ENCODE peak calls at places on chromosomes 2 and 18, in seven cellular contexts. O is A549; N is naive thymus-derived CD4-positive, alpha-beta T cell; R is mesendoderm; A is CD8-positive, alpha-beta memory T cell; V is transverse colon; F is iPS DF 6.9. D is an unnamed sample.

GRCh38 chr2:181680055-181680936 is at the start of gene NEUROD1:
- DNase-seq in F (no peak), A (no peak), R (peak; percentile 62), V (no peak), O (peak; percentile 16), N (no peak), D (no peak)

GRCh38 chr2:144015655-144016245 is 504.2 kb downstream of the ZEB2 start:
- DNase-seq in F (no peak), O (peak; percentile 61), R (no peak), A (no peak), V (no peak), N (no peak), D (no peak)

GRCh38 chr2:239283288-239283945 is 117.4 kb downstream of the HDAC4 start:
- DNase-seq in V (no peak), N (no peak), R (no peak), F (no peak), O (no peak), A (no peak), D (no peak)

GRCh38 chr18:54772081-54772480 is 56.2 kb upstream of the RAB27B start:
- DNase-seq in O (no peak), V (no peak), N (no peak), F (no peak), R (no peak), A (no peak), D (no peak)

GRCh38 chr2:205734436-205734835 is 52.1 kb downstream of the NRP2 start:
- DNase-seq in N (no peak), R (peak; percentile 90), F (no peak), O (peak; percentile 52), A (no peak), V (no peak), D (no peak)

GRCh38 chr18:75132068-75132467 is 76.9 kb downstream of the PTGR3 start:
- DNase-seq in N (no peak), R (no peak), O (no peak), F (no peak), A (no peak), V (no peak), D (no peak)

GRCh38 chr18:48017625-48018024 is 87.2 kb upstream of the SMAD2 start:
- DNase-seq in N (no peak), A (no peak), R (no peak), F (no peak), O (no peak), V (no peak), D (no peak)

GRCh38 chr2:207617011-207617671 is 8.1 kb downstream of the METTL21A start:
- DNase-seq in V (no peak), N (no peak), R (peak; percentile 78), O (peak; percentile 64), F (no peak), A (no peak), D (no peak)

GRCh38 chr18:74242451-74243096 is 49.2 kb downstream of the CYB5A start:
- DNase-seq in V (no peak), F (no peak), A (no peak), N (no peak), O (no peak), R (no peak), D (no peak)

GRCh38 chr2:143937563-143938346 is 582.2 kb downstream of the ZEB2 start:
- DNase-seq in A (no peak), N (no peak), R (peak; percentile 40), O (no peak), F (no peak), V (no peak), D (no peak)

GRCh38 chr18:63186934-63187574 is 132.5 kb downstream of the BCL2 start:
- DNase-seq in R (no peak), F (no peak), V (no peak), A (no peak), O (no peak), N (no peak), D (no peak)

GRCh38 chr2:146633159-146633558 is 1211.7 kb upstream of the ACVR2A start:
- DNase-seq in O (no peak), A (no peak), N (no peak), V (no peak), F (no peak), R (no peak), D (no peak)

GRCh38 chr18:1103567-1103966 is 198.9 kb downstream of the ADCYAP1 start:
- DNase-seq in A (no peak), N (no peak), R (no peak), F (no peak), O (no peak), V (no peak), D (no peak)

GRCh38 chr2:64876137-64876647 is 113.0 kb upstream of the SLC1A4 start:
- DNase-seq in O (peak; percentile 80), V (peak; percentile 50), F (no peak), N (no peak), A (no peak), R (peak; percentile 95), D (no peak)

GRCh38 chr2:191202881-191203397 is 42.3 kb upstream of the MYO1B start:
- DNase-seq in O (no peak), N (no peak), A (peak; percentile 57), R (no peak), F (no peak), V (peak; percentile 19), D (no peak)

GRCh38 chr2:173150087-173150486 is 74.4 kb downstream of the MAP3K20 start:
- DNase-seq in V (no peak), N (no peak), F (no peak), O (no peak), A (no peak), R (no peak), D (no peak)

GRCh38 chr2:234133004-234133403 is 82.5 kb downstream of the SPP2 start:
- DNase-seq in R (no peak), N (no peak), V (no peak), F (no peak), A (no peak), O (no peak), D (no peak)

GRCh38 chr2:83081835-83082522 is 1377.1 kb downstream of the SUCLG1 start:
- DNase-seq in N (no peak), A (no peak), R (no peak), V (no peak), O (no peak), F (no peak), D (no peak)

GRCh38 chr18:64416990-64417389 is 268.1 kb upstream of the LINC00305 start:
- DNase-seq in A (no peak), V (no peak), N (no peak), O (no peak), F (no peak), R (peak; percentile 44), D (no peak)

GRCh38 chr2:50995610-50996009 is 36.3 kb downstream of the NRXN1 start:
- DNase-seq in N (no peak), A (no peak), F (no peak), V (no peak), O (no peak), R (no peak), D (no peak)

GRCh38 chr2:127175821-127176354 is 44.2 kb downstream of the CYP27C1 start:
- DNase-seq in V (peak; percentile 22), F (no peak), R (no peak), O (no peak), N (no peak), A (no peak), D (no peak)

GRCh38 chr2:194301946-194302345 is 1355.1 kb upstream of the SLC39A10 start:
- DNase-seq in N (no peak), O (no peak), F (no peak), R (no peak), V (no peak), A (no peak), D (no peak)

GRCh38 chr2:219149667-219150066 is 10.9 kb downstream of the NHEJ1 start:
- DNase-seq in A (no peak), N (no peak), O (no peak), R (no peak), V (no peak), F (no peak), D (no peak)

GRCh38 chr2:169933124-169933711 is 106.0 kb downstream of the UBR3 start:
- DNase-seq in N (peak; percentile 6), V (no peak), F (no peak), O (peak; percentile 57), R (peak; percentile 26), A (no peak), D (peak; percentile 5)

DNA sequence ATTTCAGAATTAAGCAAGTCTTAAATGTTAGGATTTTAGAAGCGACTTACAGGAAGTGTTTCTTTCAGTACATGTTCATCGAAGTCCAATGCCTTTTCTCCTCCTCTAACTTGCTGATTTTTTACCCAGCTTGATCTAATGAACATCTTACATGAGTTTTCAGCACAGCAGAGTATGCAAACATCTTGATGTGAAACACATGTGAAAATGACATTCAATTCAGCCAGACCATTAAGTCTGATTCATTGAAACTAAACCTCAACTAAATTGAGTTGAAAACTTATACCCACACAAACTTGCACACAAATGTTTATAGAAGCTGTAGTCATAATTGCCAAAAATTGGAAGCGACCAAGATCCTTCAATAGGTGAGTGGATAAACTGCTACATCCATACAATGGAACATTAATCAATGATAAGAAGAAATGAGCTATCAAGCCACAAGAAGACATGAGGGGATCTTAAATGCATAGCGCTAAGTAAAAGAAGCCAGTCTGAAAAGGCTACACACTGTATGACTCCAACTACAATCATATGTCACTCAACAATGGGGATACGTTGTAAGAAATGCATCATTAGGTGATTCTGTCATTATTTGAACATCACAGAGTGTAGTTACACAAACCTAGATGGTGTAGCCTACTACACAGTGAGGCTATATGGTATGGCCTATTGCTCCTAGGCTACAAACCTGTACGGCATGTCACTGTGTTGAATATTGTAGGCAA is 18.5 kb downstream of the PSTPIP2 start:
- DNase-seq in F (no peak), R (no peak), V (no peak), A (no peak), N (no peak), O (no peak), D (no peak)
- H3K4me3 ChIP-seq in F (no peak overlapping the region), R (no peak overlapping the region), V (no peak overlapping the region), A (no peak overlapping the region), N (no peak overlapping the region), O (no peak overlapping the region), D (no peak overlapping the region)

GRCh38 chr18:13453714-13454113 is 235.2 kb downstream of the LDLRAD4 start:
- DNase-seq in F (no peak), A (no peak), O (no peak), R (no peak), N (no peak), V (no peak), D (no peak)
- H3K4me3 ChIP-seq in F (no peak overlapping the region), A (no peak overlapping the region), O (no peak overlapping the region), R (no peak overlapping the region), N (no peak overlapping the region), V (no peak overlapping the region), D (no peak overlapping the region)

DNA sequence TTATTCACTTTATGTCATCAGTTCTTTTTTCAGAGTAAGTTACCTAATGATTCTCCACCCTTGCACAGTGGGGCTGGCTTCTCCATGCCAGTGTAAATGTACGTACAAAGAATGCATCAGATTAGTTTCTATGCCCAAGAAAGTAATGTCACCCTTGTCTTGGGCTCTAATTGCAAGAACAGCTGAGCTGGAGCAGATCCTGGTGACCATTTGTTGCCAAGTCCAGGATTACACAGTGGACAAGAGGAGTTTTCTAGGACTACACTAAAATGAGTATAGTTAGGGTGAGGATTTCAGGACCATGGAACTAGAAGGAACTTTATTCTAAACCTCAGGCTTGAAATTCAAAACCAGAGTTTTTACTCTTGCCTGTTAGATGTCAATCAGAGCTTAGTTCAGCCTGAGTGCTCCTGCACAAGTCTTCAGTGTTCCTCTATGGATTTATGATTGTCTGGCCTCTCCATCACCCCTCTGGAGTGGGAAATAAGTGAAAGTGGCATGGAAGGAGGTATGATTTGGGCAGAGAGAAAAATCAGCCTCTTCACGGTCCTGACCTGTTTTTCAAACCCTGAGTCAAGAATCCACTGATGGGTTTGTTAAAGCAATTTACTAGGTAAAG is 29.8 kb downstream of the PCBP1 start:
- DNase-seq in F (no peak), A (no peak), R (no peak), V (no peak), O (no peak), N (no peak), D (no peak)
- H3K4me3 ChIP-seq in F (no peak overlapping the region), A (no peak overlapping the region), R (no peak overlapping the region), V (no peak overlapping the region), O (no peak overlapping the region), N (no peak overlapping the region), D (no peak overlapping the region)

GRCh38 chr2:188978291-188979081 is 4.3 kb downstream of the COL3A1 start:
- DNase-seq in F (no peak), R (peak; percentile 55), V (no peak), N (no peak), O (peak; percentile 67), A (no peak), D (peak; percentile 5)
- H3K4me3 ChIP-seq in F (no peak overlapping the region), R (no peak overlapping the region), V (peak overlapping the region; percentile 30), N (no peak overlapping the region), O (no peak overlapping the region), A (no peak overlapping the region), D (no peak overlapping the region)

D was measured in GM12864.